ENCODE peak calls at places on chromosomes 5 and 9, in eight cellular contexts. F is OCI-LY7; D is body of pancreas; G is CD4-positive, alpha-beta memory T cell; L is stomach; R is mammary epithelial cell; B is astrocyte; S is CD4-positive, CD25-positive, alpha-beta regulatory T cell. I is an unnamed sample. For H3K4me1, the result is how much of the 10 kb centered on the place peaks cover.

GRCh38 chr5:143425835-143426234 is 22.3 kb upstream of the NR3C1 start:
- DNase-seq in R (no peak), S (no peak), B (no peak), G (no peak), L (no peak), F (no peak), D (no peak), I (no peak)

GRCh38 chr9:122213589-122214413 is 15.0 kb downstream of the LHX6 start:
- DNase-seq in L (peak), F (peak), D (peak), G (peak), S (peak), R (peak), B (no peak), I (no peak)

GRCh38 chr5:78803386-78803785 is 154.8 kb upstream of the LHFPL2 start:
- DNase-seq in B (peak), G (no peak), S (no peak), F (no peak), L (no peak), R (no peak), D (peak), I (no peak)

GRCh38 chr9:114156311-114156657 is 947 bp downstream of the COL27A1 start:
- DNase-seq in D (no peak), S (no peak), G (peak), R (no peak), B (no peak), L (peak), F (no peak), I (no peak)

GRCh38 chr5:142960309-142960696 is 190.1 kb downstream of the ARHGAP26 start:
- DNase-seq in F (no peak), D (no peak), G (no peak), L (no peak), S (no peak), B (peak), R (peak), I (no peak)

GRCh38 chr5:128635379-128635778 is 97.3 kb upstream of the FBN2 start:
- DNase-seq in B (no peak), F (no peak), R (no peak), L (no peak), S (no peak), G (no peak), D (no peak), I (no peak)

GRCh38 chr9:137431416-137431931 is 8.3 kb downstream of the NOXA1 start:
- DNase-seq in F (no peak), S (no peak), B (no peak), D (no peak), L (no peak), G (no peak), R (no peak), I (no peak)

GRCh38 chr5:165101709-165102108 is 1596.3 kb downstream of the MAT2B start:
- DNase-seq in D (no peak), F (no peak), S (no peak), L (no peak), G (no peak), R (no peak), B (no peak), I (no peak)

GRCh38 chr5:64768358-64769312 is at the start of the genes CWC27 and SREK1IP1:
- DNase-seq in G (peak), R (peak), B (peak), F (peak), L (peak), D (peak), S (peak), I (peak)

GRCh38 chr9:112063151-112063550 is 111.9 kb downstream of the SUSD1 start:
- DNase-seq in S (no peak), G (no peak), B (no peak), D (no peak), F (no peak), R (no peak), L (no peak), I (no peak)

GRCh38 chr5:134526483-134527155 is 1.1 kb downstream of the JADE2 start:
- DNase-seq in G (peak), R (no peak), D (peak), B (peak), S (peak), L (peak), F (peak), I (peak)
- H3K4me1 ChIP-seq in G (half or more), R (under half), D (half or more), B (under half), S (half or more), L (half or more), F (under half), I (under half)

GRCh38 chr5:69305512-69305911 is 27.1 kb downstream of the CCDC125 start:
- DNase-seq in S (no peak), B (no peak), F (no peak), G (no peak), R (no peak), L (no peak), D (no peak), I (no peak)

GRCh38 chr5:69309380-69309779 is 23.2 kb downstream of the CCDC125 start:
- DNase-seq in R (no peak), D (no peak), S (no peak), L (no peak), F (no peak), B (no peak), G (no peak), I (no peak)

GRCh38 chr5:69312459-69313160 is 20.0 kb downstream of the CCDC125 start:
- DNase-seq in G (no peak), S (no peak), R (no peak), L (no peak), F (no peak), B (no peak), D (no peak), I (no peak)

GRCh38 chr5:69313428-69313827 is 19.2 kb downstream of the CCDC125 start:
- DNase-seq in S (no peak), F (no peak), D (no peak), R (no peak), B (no peak), G (no peak), L (no peak), I (no peak)

GRCh38 chr5:69308046-69308553 is 24.5 kb downstream of the CCDC125 start:
- DNase-seq in B (peak), G (no peak), L (no peak), F (no peak), S (no peak), D (no peak), R (no peak), I (no peak)
- H3K4me1 ChIP-seq in B (under half), G (under half), L (under half), F (under half), S (under half), D (under half), R (under half), I (under half)

GRCh38 chr5:174173766-174174165 is 128.3 kb downstream of the NSG2 start:
- DNase-seq in D (no peak), R (no peak), G (no peak), F (no peak), B (no peak), L (no peak), S (no peak), I (no peak)

GRCh38 chr5:174177976-174178600 is 132.6 kb downstream of the NSG2 start:
- DNase-seq in B (no peak), L (no peak), D (no peak), R (no peak), S (no peak), G (no peak), F (no peak), I (no peak)

GRCh38 chr5:174177531-174177930 is 132.0 kb downstream of the NSG2 start:
- DNase-seq in G (no peak), D (no peak), F (no peak), B (no peak), L (no peak), S (no peak), R (no peak), I (no peak)

GRCh38 chr5:174176511-174176910 is 131.0 kb downstream of the NSG2 start:
- DNase-seq in F (no peak), G (no peak), L (no peak), B (no peak), D (no peak), S (no peak), R (no peak), I (no peak)

GRCh38 chr5:174175869-174176268 is 130.4 kb downstream of the NSG2 start:
- DNase-seq in G (no peak), D (no peak), F (no peak), R (no peak), L (no peak), S (no peak), B (peak), I (no peak)
- H3K4me1 ChIP-seq in G (under half), D (under half), F (under half), R (under half), L (under half), S (under half), B (under half), I (under half)

DNA sequence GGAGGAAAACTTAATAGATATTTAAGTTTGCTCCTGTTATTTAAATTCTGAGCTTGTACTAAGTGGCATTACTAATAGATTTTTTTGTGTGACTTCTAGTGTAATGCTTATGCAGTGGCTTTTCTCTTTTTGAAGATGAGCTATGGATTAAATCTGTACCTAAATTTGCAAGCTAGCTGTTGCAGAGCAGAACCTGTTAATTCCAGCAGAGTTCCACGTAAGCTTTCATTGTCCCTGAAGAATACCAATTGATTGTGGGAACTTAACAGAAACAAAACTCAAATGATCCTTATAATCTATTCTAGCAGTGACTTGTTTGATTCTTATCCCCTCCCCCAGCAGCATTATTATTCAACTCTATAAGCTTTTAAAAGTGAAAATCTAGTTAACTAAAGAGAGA is 51.7 kb downstream of the MAN2A1 start:
- DNase-seq in G (no peak), R (no peak), S (no peak), D (no peak), L (no peak), B (no peak), F (no peak), I (no peak)
- H3K4me1 ChIP-seq in G (under half), R (under half), S (under half), D (under half), L (under half), B (under half), F (under half), I (under half)

DNA sequence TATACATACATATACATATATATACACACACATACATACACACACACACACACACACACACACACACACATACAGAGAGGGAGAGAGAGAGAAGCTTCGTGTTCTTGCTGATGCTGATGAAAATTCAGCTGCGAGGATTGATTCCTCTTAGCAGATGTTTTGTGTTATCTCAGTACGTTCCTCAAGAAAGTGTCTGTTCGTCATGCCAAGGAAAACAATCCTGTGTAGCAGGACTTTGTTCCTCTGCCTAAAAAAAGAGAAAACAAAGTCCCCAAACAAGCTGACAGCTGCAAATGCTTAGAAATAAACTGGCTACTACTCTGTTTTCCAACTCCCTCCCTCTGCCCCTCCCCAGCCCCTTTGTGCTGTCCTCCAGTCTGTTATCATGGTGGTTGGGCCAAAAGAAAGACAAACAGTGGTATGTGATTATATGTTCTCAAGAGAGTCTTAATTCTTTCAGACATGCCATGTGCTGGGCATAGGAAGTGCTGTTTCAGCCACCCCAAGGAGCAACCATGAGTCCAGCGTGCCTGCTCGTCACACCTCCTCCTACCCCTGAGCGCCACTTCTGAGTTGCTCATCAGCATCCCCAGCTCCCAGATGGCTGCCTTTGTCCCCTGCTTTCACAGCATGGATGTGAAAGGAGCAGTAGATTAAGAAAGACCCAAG is 71.5 kb upstream of the EQTN start:
- DNase-seq in D (no peak), L (no peak), R (no peak), S (no peak), B (no peak), G (no peak), F (no peak), I (no peak)
- H3K4me1 ChIP-seq in D (half or more), L (half or more), R (under half), S (under half), B (under half), G (under half), F (under half), I (under half)

I was measured in lung.